ENCODE peak calls at places on chromosomes 2 and 18, in six cellular contexts. S is mesothelial cell of epicardium, P is epithelial cell of esophagus, F is neural progenitor cell, B is AG09309, M is stomach. E is an unnamed sample.

GRCh38 chr18:78713726-78714125 is 265.9 kb upstream of the SALL3 start:
- DNase-seq in S (no peak), P (no peak), F (no peak), B (no peak), M (no peak), E (no peak)

GRCh38 chr18:25661836-25662235 is 309.9 kb upstream of the ZNF521 start:
- DNase-seq in S (no peak), P (no peak), F (no peak), B (no peak), M (no peak), E (no peak)

GRCh38 chr2:120481446-120482194 is 135.7 kb downstream of the INHBB start:
- DNase-seq in S (no peak), P (no peak), F (no peak), B (no peak), M (peak), E (no peak)

GRCh38 chr2:211248841-211249240 is 692.4 kb downstream of the CPS1 start:
- DNase-seq in S (no peak), P (peak), F (no peak), B (no peak), M (no peak), E (peak)

GRCh38 chr2:188039307-188039706 is 252.4 kb upstream of the GULP1 start:
- DNase-seq in S (no peak), P (no peak), F (no peak), B (no peak), M (no peak), E (no peak)

GRCh38 chr18:54261894-54262293 is 7.4 kb upstream of the POLI start:
- DNase-seq in S (no peak), P (no peak), F (no peak), B (no peak), M (no peak), E (no peak)

GRCh38 chr2:219508933-219509779 is 5.1 kb upstream of the ASIC4 start:
- DNase-seq in S (no peak), P (no peak), F (no peak), B (no peak), M (no peak), E (no peak)

GRCh38 chr2:133264951-133265949 is 303.0 kb downstream of the NCKAP5 start:
- DNase-seq in S (no peak), P (no peak), F (peak), B (no peak), M (peak), E (peak)

GRCh38 chr2:110948027-110948687 is 172.6 kb upstream of the BCL2L11 start:
- DNase-seq in S (no peak), P (no peak), F (no peak), B (no peak), M (no peak), E (no peak)

GRCh38 chr2:231877533-231878456 is 48.4 kb downstream of the NPPC start:
- DNase-seq in S (no peak), P (peak), F (peak), B (no peak), M (no peak), E (peak)

GRCh38 chr18:37783771-37784170 is 218.2 kb upstream of the CELF4 start:
- DNase-seq in S (no peak), P (no peak), F (no peak), B (no peak), M (no peak), E (no peak)

GRCh38 chr18:37779220-37779619 is 213.6 kb upstream of the CELF4 start:
- DNase-seq in S (no peak), P (no peak), F (no peak), B (no peak), M (no peak), E (no peak)

GRCh38 chr18:37778417-37779165 is 213.0 kb upstream of the CELF4 start:
- DNase-seq in S (peak), P (peak), F (peak), B (no peak), M (peak), E (peak)
- TF ChIP-seq CTCF in S (peak), P (peak), F (peak), B (peak), M (peak), E (peak)

GRCh38 chr2:108928660-108929377 is 60.2 kb downstream of the EDAR start:
- DNase-seq in S (no peak), P (no peak), F (no peak), B (no peak), M (no peak), E (no peak)

GRCh38 chr2:108929896-108930425 is 59.1 kb downstream of the EDAR start:
- DNase-seq in S (no peak), P (no peak), F (no peak), B (no peak), M (no peak), E (no peak)

GRCh38 chr2:108926561-108927380 is 62.2 kb downstream of the EDAR start:
- DNase-seq in S (no peak), P (no peak), F (no peak), B (no peak), M (no peak), E (no peak)

GRCh38 chr2:108927405-108927804 is 61.6 kb downstream of the EDAR start:
- DNase-seq in S (no peak), P (no peak), F (no peak), B (no peak), M (no peak), E (no peak)

DNA sequence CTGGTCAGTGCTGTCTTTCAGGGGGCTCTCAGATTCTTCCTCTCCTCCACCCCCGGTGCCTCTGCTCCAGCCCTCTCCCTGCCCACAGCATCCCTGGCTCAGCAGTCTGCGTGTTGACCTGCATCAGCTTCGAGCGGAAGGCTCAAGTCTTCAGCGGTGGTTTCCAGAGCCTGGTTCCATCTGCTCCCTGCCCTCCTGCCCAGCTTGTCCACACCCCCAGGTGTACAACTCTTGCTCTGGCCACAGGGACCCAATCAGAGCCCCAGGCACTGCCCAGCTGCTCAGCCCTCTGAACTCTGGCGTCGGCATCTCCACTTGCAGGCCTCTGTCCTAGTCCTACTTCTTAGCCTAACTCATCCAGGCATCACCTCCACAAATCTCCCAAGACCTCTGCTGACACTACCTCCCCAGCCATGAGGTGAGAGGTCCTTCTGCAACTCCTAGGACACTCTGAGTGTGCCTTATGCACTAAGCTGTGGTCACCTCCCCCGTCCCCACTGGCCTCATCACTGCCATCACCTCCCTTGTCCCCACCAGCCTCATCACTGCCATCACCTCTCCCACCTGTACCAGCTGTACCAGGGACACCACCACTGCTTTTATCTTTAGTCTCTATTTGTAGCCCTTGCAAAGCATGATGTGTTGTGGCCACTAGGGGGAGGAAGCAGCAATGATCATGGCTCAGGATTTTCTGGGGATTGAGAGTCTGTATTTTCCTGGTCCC is 60.9 kb downstream of the EDAR start:
- DNase-seq in S (no peak), P (peak), F (peak), B (peak), M (peak), E (peak)
- TF ChIP-seq CTCF in S (peak), P (peak), F (peak), B (peak), M (peak), E (peak)

GRCh38 chr2:127416486-127417001 is 1.7 kb upstream of the PROC start:
- DNase-seq in S (no peak), P (peak), F (no peak), B (no peak), M (no peak), E (no peak)
- TF ChIP-seq CTCF in S (no peak), P (no peak), F (no peak), B (no peak), M (no peak), E (no peak)

DNA sequence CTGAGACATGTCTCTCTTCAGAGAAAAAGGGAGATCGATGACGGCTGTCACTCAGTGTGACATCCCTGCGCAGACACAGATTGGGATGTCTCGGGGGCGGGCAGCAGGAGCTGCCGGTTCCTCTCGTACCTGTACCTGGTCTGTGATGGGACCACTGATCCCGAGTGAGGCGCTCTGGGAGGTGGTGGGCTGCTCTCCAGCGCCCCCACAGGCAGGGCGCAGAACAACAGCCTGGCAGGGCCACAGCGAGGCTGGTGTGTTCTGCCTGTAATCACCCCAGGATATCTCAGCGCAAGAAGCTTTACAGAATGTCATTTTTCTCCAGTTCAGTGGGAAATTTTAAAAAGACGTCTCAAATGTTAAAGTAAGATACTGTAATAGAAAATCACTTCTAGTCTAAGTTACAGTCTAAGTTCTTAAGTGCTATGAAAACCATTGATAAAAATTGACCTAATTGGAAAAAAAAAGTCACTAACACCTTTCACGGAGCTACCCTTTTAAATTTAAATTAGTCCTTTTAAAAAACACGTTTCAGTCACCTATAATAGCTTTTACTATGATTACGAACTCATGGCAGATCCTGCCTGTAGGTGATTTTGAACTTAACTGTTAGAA is 189.8 kb downstream of the SNTG2 start:
- DNase-seq in S (no peak), P (no peak), F (peak), B (no peak), M (no peak), E (no peak)
- TF ChIP-seq CTCF in S (peak), P (peak), F (peak), B (peak), M (peak), E (peak)

DNA sequence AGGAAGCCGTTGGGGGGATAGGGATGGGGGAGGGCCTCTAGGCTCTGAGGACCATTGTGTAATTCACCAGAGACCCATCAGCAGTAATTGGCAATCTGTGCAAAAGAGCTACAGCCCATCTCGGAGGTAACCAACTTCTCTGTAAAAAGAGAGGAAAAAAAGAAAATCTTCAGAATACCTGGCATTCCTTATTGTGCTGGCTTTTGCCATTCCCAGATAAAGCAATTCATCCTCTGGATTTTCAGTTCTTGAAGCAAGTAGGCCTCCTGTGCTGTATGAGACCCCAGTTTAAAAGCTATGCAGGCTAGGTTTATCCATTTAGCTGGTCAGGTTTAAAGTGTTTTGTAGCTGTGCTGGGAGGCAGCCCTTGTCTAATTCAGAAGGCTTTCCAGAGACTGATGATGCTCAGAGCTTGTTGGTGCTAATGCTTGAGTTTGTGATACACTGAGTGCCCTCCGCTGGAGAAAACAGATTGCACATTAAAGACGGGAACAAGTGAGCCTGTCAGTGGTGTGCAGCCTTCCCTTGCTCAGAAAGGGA is at the start of gene LRRTM4:
- DNase-seq in S (no peak), P (no peak), F (peak), B (no peak), M (no peak), E (no peak)
- TF ChIP-seq CTCF in S (no peak), P (no peak), F (peak), B (no peak), M (no peak), E (no peak)

GRCh38 chr2:172481507-172482262 is 54.3 kb downstream of the ITGA6 start:
- DNase-seq in S (no peak), P (no peak), F (no peak), B (no peak), M (no peak), E (no peak)

GRCh38 chr2:172488556-172488955 is 61.2 kb downstream of the ITGA6 start:
- DNase-seq in S (no peak), P (no peak), F (no peak), B (no peak), M (no peak), E (no peak)

GRCh38 chr2:172480301-172481218 is 53.2 kb downstream of the ITGA6 start:
- DNase-seq in S (no peak), P (no peak), F (no peak), B (no peak), M (no peak), E (no peak)

GRCh38 chr2:172484706-172485105 is 57.3 kb downstream of the ITGA6 start:
- DNase-seq in S (no peak), P (no peak), F (no peak), B (no peak), M (no peak), E (no peak)

DNA sequence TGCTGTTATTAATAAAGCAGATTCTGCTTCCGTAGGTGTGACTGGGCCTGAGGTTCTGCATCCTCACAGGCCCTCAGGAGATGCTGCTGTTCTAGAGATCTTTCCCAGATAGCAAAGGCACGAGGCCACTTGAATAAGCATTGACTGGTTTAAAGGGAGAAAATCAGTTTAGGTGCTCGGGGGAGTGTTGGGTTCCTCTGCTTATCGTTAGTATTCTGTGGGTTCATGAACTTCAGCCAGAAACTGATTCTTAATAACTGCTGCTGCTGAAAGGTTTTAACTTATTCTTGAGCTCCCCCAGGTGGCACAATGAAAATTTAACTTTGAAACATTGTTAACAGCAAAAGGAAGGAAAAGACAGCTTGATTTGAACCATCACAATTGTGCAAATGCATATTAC is 56.9 kb downstream of the ITGA6 start:
- DNase-seq in S (no peak), P (no peak), F (no peak), B (no peak), M (no peak), E (no peak)
- TF ChIP-seq CTCF in S (no peak), P (peak), F (peak), B (peak), M (no peak), E (peak)

GRCh38 chr2:163155925-163156324 is 317.4 kb upstream of the KCNH7 start:
- DNase-seq in S (no peak), P (no peak), F (no peak), B (no peak), M (no peak), E (no peak)

GRCh38 chr2:163157411-163157810 is 318.8 kb upstream of the KCNH7 start:
- DNase-seq in S (no peak), P (peak), F (no peak), B (no peak), M (no peak), E (no peak)

GRCh38 chr2:163157891-163158511 is 319.4 kb upstream of the KCNH7 start:
- DNase-seq in S (no peak), P (peak), F (no peak), B (no peak), M (no peak), E (no peak)

DNA sequence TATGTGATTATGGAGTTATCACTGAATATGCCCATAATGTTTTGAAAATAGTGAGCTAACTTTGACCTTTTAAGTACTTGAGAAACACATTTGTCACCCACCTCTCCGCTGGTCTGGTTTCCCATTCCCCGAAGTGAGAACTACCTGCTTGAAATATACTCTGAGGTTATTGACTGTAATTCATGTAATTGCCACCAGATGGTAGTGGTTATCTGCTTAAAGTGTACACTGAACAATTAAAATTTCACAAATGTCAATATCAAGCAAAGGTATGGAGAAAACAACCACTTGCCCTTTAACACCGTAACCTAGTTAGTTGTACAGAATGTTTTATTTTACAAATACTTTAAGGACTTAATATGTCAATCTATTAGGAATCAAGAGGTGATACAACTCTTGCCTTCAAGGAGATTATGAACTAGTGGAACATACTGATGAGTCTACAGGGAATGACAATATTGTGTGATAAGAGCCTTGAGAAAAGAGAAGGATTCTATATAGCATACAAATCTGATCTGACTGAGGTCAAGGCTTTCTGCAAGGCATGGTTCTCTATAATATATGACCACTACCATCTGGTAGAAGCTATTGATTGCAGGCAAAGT is 316.8 kb upstream of the KCNH7 start:
- DNase-seq in S (no peak), P (peak), F (peak), B (no peak), M (no peak), E (peak)
- TF ChIP-seq CTCF in S (peak), P (peak), F (peak), B (peak), M (peak), E (no peak)

GRCh38 chr2:85018049-85018447 is 47.1 kb downstream of the KCMF1 start:
- DNase-seq in S (no peak), P (no peak), F (no peak), B (no peak), M (no peak), E (no peak)

GRCh38 chr2:85012855-85013254 is 41.9 kb downstream of the KCMF1 start:
- DNase-seq in S (no peak), P (no peak), F (no peak), B (no peak), M (no peak), E (no peak)

GRCh38 chr2:85019121-85019520 is 48.2 kb downstream of the KCMF1 start:
- DNase-seq in S (no peak), P (peak), F (no peak), B (no peak), M (no peak), E (peak)

GRCh38 chr2:85015653-85016360 is 44.8 kb downstream of the KCMF1 start:
- DNase-seq in S (no peak), P (no peak), F (no peak), B (no peak), M (no peak), E (no peak)

DNA sequence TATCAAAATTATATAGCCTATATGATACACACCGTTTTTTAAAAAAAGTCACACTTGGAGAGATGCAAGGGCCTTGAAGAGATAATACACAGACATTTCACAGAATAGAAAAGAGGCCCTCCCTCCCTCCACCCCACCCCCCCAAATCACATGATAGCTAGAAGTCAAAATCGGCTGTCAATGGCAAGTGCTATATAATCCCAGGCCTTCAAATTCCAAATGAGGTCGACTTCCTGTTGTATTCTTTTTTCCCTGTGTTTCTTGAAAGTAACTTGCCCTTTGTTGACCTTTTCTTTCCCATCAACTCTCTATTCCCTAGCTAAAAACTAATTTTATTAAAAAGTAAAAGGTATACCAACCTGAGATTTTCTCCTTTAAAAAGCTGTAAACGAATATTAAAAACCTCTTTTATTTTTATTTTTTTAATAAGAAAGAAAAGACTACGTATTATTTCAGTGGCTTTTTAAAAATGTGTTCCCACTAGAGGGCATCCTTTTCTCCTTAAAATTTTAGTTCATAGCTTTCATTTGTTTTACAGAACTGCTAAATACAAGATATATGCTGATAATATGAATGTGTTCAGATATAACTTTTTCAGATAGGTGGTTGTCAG is 46.6 kb downstream of the KCMF1 start:
- DNase-seq in S (no peak), P (no peak), F (no peak), B (no peak), M (no peak), E (no peak)
- TF ChIP-seq CTCF in S (peak), P (peak), F (peak), B (peak), M (no peak), E (no peak)

E was measured in Calu3.